ENCODE peak calls at places on chromosomes 2 and 18, in five cellular contexts. N is dorsolateral prefrontal cortex, E is SJCRH30, O is AG04450, U is gastrocnemius medialis. L is an unnamed sample.

GRCh38 chr2:73175663-73176204 is 26.6 kb upstream of the NOTO start:
- DNase-seq in N (peak; percentile 74), E (peak; percentile 84), O (no peak), U (peak; percentile 31), L (no peak)

GRCh38 chr18:69968073-69968472 is 20.4 kb upstream of the CD226 start:
- DNase-seq in N (no peak), E (peak; percentile 14), O (no peak), U (no peak), L (no peak)

GRCh38 chr2:230995821-230996220 is at the start of gene SPATA3:
- DNase-seq in N (no peak), E (no peak), O (no peak), U (no peak), L (no peak)

GRCh38 chr2:274503-274902 is 9.8 kb downstream of the ACP1 start:
- DNase-seq in N (no peak), E (no peak), O (no peak), U (no peak), L (no peak)

GRCh38 chr2:197931661-197932312 is 127.4 kb downstream of the PLCL1 start:
- DNase-seq in N (no peak), E (no peak), O (no peak), U (no peak), L (no peak)

GRCh38 chr2:18467727-18468363 is 92.6 kb downstream of the RDH14 start:
- DNase-seq in N (no peak), E (no peak), O (no peak), U (no peak), L (no peak)

GRCh38 chr2:85248741-85249524 is 78.9 kb downstream of the TGOLN2 start:
- DNase-seq in N (no peak), E (no peak), O (peak; percentile 82), U (peak; percentile 53), L (no peak)

GRCh38 chr2:108825736-108826135 is 39.2 kb downstream of the CCDC138 start:
- DNase-seq in N (no peak), E (no peak), O (no peak), U (no peak), L (no peak)

GRCh38 chr2:111678161-111678560 is 205.8 kb downstream of the ANAPC1 start:
- DNase-seq in N (no peak), E (peak; percentile 45), O (no peak), U (no peak), L (no peak)

GRCh38 chr2:176527141-176527901 is 258.1 kb downstream of the MTX2 start:
- DNase-seq in N (no peak), E (no peak), O (no peak), U (no peak), L (no peak)

GRCh38 chr2:132463719-132464118 is 47.1 kb downstream of the GPR39 start:
- DNase-seq in N (no peak), E (no peak), O (no peak), U (no peak), L (no peak)

GRCh38 chr2:127361929-127362328 is 25.8 kb downstream of the MAP3K2 start:
- DNase-seq in N (no peak), E (no peak), O (no peak), U (no peak), L (no peak)

GRCh38 chr2:56534321-56534720 is 350.5 kb downstream of the CCDC85A start:
- DNase-seq in N (no peak), E (no peak), O (no peak), U (no peak), L (no peak)

GRCh38 chr2:164840930-164841718 is 499 bp downstream of the COBLL1 start:
- DNase-seq in N (no peak), E (peak; percentile 82), O (no peak), U (peak; percentile 28), L (peak; percentile 13)

GRCh38 chr2:238703436-238703835 is 144.4 kb upstream of the TWIST2 start:
- DNase-seq in N (no peak), E (no peak), O (no peak), U (no peak), L (no peak)

GRCh38 chr2:233113114-233113452 is 52.9 kb downstream of the INPP5D start:
- DNase-seq in N (no peak), E (no peak), O (no peak), U (no peak), L (no peak)

GRCh38 chr18:8806798-8807501 is 101.6 kb downstream of the MTCL1 start:
- DNase-seq in N (no peak), E (no peak), O (no peak), U (no peak), L (no peak)

GRCh38 chr2:168583064-168583709 is 127.1 kb downstream of the CERS6 start:
- DNase-seq in N (no peak), E (peak; percentile 27), O (no peak), U (no peak), L (no peak)

GRCh38 chr2:105502625-105503334 is 103.9 kb upstream of the FHL2 start:
- DNase-seq in N (no peak), E (peak; percentile 24), O (no peak), U (no peak), L (no peak)

GRCh38 chr2:128381001-128381938 is 62.6 kb upstream of the HS6ST1 start:
- DNase-seq in N (no peak), E (peak; percentile 50), O (no peak), U (no peak), L (no peak)

GRCh38 chr2:95043300-95043786 is 17.8 kb downstream of the MAL start:
- DNase-seq in N (peak; percentile 88), E (peak; percentile 89), O (peak; percentile 83), U (peak; percentile 70), L (peak; percentile 90)

GRCh38 chr2:18345848-18346247 is 214.6 kb downstream of the RDH14 start:
- DNase-seq in N (no peak), E (peak; percentile 34), O (peak; percentile 34), U (no peak), L (no peak)

GRCh38 chr2:119617455-119617854 is 61.5 kb upstream of the TMEM177 start:
- DNase-seq in N (no peak), E (no peak), O (no peak), U (no peak), L (no peak)

GRCh38 chr2:48673581-48673980 is 55.9 kb downstream of the GTF2A1L start:
- DNase-seq in N (no peak), E (no peak), O (no peak), U (no peak), L (no peak)

GRCh38 chr2:211673054-211673628 is 865.5 kb downstream of the ERBB4 start:
- DNase-seq in N (no peak), E (no peak), O (no peak), U (no peak), L (no peak)

GRCh38 chr2:767440-767839 is 90.2 kb upstream of the TMEM18 start:
- DNase-seq in N (no peak), E (no peak), O (no peak), U (no peak), L (no peak)

GRCh38 chr2:236158969-236159777 is 9.0 kb downstream of the GBX2 start:
- DNase-seq in N (no peak), E (no peak), O (no peak), U (no peak), L (no peak)

GRCh38 chr2:24124003-24124585 is 825 bp downstream of the FAM228B start:
- DNase-seq in N (no peak), E (no peak), O (no peak), U (no peak), L (no peak)

GRCh38 chr2:108092886-108093285 is 106.6 kb downstream of the SLC5A7 start:
- DNase-seq in N (no peak), E (no peak), O (no peak), U (no peak), L (no peak)

GRCh38 chr18:48818329-48819254 is 132.2 kb downstream of the SMAD7 start:
- DNase-seq in N (peak; percentile 21), E (no peak), O (no peak), U (peak; percentile 1), L (no peak)
- H3K27ac ChIP-seq in N (no peak overlapping the region), E (no peak overlapping the region), O (no peak overlapping the region), U (no peak overlapping the region), L (no peak overlapping the region)

DNA sequence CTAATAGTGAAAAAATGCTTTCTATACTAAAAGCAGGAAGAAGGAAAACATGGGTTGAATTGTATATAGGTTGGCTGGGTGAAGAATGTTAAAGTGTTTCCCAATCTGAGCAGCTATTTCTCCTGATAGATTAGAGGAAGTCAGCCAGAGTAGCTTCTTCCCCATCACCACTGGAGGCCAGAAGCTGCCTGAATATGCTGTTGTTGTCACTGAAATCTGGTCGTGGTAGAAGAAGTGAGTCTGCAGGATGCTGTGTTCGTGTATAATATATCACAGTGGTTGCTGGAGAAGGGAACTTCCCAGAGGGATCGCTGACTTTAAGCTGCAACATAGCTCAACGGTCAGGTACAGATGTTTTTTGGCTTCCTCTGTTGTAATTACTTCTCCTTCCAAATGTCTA is 247.5 kb upstream of the LRATD1 start:
- DNase-seq in N (no peak), E (no peak), O (no peak), U (no peak), L (no peak)
- H3K27ac ChIP-seq in N (no peak overlapping the region), E (no peak overlapping the region), O (no peak overlapping the region), U (no peak overlapping the region), L (no peak overlapping the region)

GRCh38 chr2:43070676-43071491 is 155.5 kb downstream of the ZFP36L2 start:
- DNase-seq in N (no peak), E (no peak), O (no peak), U (no peak), L (no peak)
- H3K27ac ChIP-seq in N (no peak overlapping the region), E (peak overlapping the region; percentile 35), O (peak overlapping the region; percentile 52), U (peak overlapping the region; percentile 57), L (peak overlapping the region; percentile 21)

GRCh38 chr2:43083278-43083677 is 143.1 kb downstream of the ZFP36L2 start:
- DNase-seq in N (no peak), E (no peak), O (no peak), U (no peak), L (no peak)

GRCh38 chr2:43082111-43082877 is 144.1 kb downstream of the ZFP36L2 start:
- DNase-seq in N (peak; percentile 55), E (peak; percentile 47), O (no peak), U (no peak), L (no peak)

GRCh38 chr2:43082878-43083261 is 143.5 kb downstream of the ZFP36L2 start:
- DNase-seq in N (no peak), E (no peak), O (no peak), U (no peak), L (no peak)

GRCh38 chr2:43084699-43085091 is 141.7 kb downstream of the ZFP36L2 start:
- DNase-seq in N (no peak), E (no peak), O (no peak), U (no peak), L (no peak)

DNA sequence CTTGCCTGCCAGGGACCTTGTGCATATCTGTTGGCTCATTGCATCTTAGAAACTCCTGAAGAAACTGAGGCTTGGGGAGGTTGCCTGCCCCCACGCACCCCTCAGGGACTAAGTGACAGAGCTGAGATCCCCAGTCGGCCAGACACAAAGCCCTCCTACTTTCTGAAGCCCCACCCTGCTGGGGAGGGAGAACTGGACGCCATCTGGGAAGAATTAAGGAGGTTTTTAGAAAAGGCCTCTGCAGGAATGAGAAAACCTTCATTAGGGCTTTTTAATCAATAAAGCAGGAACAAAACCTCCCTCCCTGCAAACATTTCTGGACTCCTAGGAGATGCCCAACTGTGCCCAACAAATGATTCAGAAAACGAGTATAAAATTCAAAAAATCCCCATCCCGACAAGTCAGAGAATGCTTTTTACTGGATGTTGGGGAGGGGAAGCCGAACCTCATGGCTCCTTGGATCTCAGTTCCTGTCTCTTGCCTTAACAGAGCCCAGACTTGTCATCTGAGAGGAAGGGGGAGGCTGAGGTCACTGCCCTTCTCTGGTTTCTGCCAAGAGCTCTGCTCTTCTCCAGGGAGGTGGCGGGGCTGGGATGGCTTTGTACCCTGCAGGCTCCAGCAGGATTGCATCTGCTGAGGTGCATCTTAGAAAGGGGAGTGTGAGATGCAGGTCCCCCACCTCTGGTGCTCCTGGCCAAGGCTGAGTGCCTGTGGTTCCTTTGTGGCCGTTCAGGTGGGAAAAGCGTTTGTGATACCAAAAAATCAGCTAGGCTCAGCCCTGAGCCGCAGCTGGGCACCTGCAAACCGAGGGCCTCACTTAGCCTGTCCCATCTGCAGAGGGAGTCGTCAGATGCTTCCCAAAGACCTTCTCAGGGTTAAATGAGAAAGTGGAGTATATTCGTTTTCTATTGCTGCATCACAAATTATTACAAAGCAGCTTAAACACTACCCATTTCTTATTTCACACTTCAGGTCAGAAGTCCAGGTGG is 142.4 kb downstream of the ZFP36L2 start:
- DNase-seq in N (no peak), E (peak; percentile 64), O (no peak), U (peak; percentile 86), L (peak; percentile 48)
- H3K27ac ChIP-seq in N (no peak overlapping the region), E (no peak overlapping the region), O (peak overlapping the region; percentile 99), U (peak overlapping the region; percentile 78), L (peak overlapping the region; percentile 13)